ENCODE peak calls at places on chromosomes 4 and X, in seven cellular contexts. One of them, this sample, is unnamed.

GRCh38 chr4:159024266-159024665 is 78.6 kb upstream of the RAPGEF2 start:
- DNase-seq in T-helper 1 cell: no peak
- DNase-seq in HEK293T: no peak
- DNase-seq in brain microvascular endothelial cell: no peak
- DNase-seq in HFF-Myc: no peak
- DNase-seq in PC-3: no peak
- DNase-seq in naive thymus-derived CD4-positive, alpha-beta T cell: no peak
- DNase-seq in this sample: no peak

GRCh38 chrX:17414057-17414658 is 39.2 kb downstream of the NHS start:
- DNase-seq in brain microvascular endothelial cell: no peak
- DNase-seq in HEK293T: no peak
- DNase-seq in PC-3: no peak
- DNase-seq in T-helper 1 cell: no peak
- DNase-seq in naive thymus-derived CD4-positive, alpha-beta T cell: no peak
- DNase-seq in HFF-Myc: no peak
- DNase-seq in this sample: no peak

GRCh38 chrX:41785685-41786084 is 61.7 kb downstream of the GPR82 start:
- DNase-seq in naive thymus-derived CD4-positive, alpha-beta T cell: no peak
- DNase-seq in HFF-Myc: no peak
- DNase-seq in T-helper 1 cell: no peak
- DNase-seq in HEK293T: no peak
- DNase-seq in brain microvascular endothelial cell: peak; percentile 11
- DNase-seq in PC-3: peak; percentile 74
- DNase-seq in this sample: no peak

GRCh38 chr4:140943486-140943885 is 187.3 kb upstream of the TBC1D9 start:
- DNase-seq in HFF-Myc: no peak
- DNase-seq in brain microvascular endothelial cell: peak; percentile 64
- DNase-seq in HEK293T: no peak
- DNase-seq in T-helper 1 cell: no peak
- DNase-seq in PC-3: no peak
- DNase-seq in naive thymus-derived CD4-positive, alpha-beta T cell: no peak
- DNase-seq in this sample: no peak

GRCh38 chr4:152850377-152850776 is 70.6 kb downstream of the ARFIP1 start:
- DNase-seq in HEK293T: no peak
- DNase-seq in brain microvascular endothelial cell: peak; percentile 19
- DNase-seq in T-helper 1 cell: no peak
- DNase-seq in HFF-Myc: no peak
- DNase-seq in naive thymus-derived CD4-positive, alpha-beta T cell: peak; percentile 9
- DNase-seq in PC-3: peak; percentile 41
- DNase-seq in this sample: peak; percentile 95

GRCh38 chr4:104449537-104449936 is 45.2 kb downstream of the CXXC4 start:
- DNase-seq in brain microvascular endothelial cell: no peak
- DNase-seq in naive thymus-derived CD4-positive, alpha-beta T cell: no peak
- DNase-seq in PC-3: peak; percentile 11
- DNase-seq in HFF-Myc: no peak
- DNase-seq in HEK293T: no peak
- DNase-seq in T-helper 1 cell: no peak
- DNase-seq in this sample: no peak

GRCh38 chr4:13615162-13615561 is 12.4 kb downstream of the BOD1L1 start:
- DNase-seq in HFF-Myc: no peak
- DNase-seq in PC-3: no peak
- DNase-seq in HEK293T: no peak
- DNase-seq in brain microvascular endothelial cell: no peak
- DNase-seq in naive thymus-derived CD4-positive, alpha-beta T cell: no peak
- DNase-seq in T-helper 1 cell: no peak
- DNase-seq in this sample: no peak

GRCh38 chr4:179750374-179750773 is 2308.1 kb upstream of the AGA start:
- DNase-seq in HEK293T: peak; percentile 28
- DNase-seq in HFF-Myc: no peak
- DNase-seq in naive thymus-derived CD4-positive, alpha-beta T cell: no peak
- DNase-seq in PC-3: no peak
- DNase-seq in T-helper 1 cell: no peak
- DNase-seq in brain microvascular endothelial cell: no peak
- DNase-seq in this sample: no peak